ENCODE peak calls at places on chromosomes 1 and 21, in nine cellular contexts. One of them, this sample, is unnamed.

GRCh38 chr1:219927298-219927955 is 930 bp downstream of the SLC30A10 start:
- DNase-seq in CD8-positive, alpha-beta T cell: no peak
- DNase-seq in epithelial cell of proximal tubule: no peak
- DNase-seq in WTC11: no peak
- DNase-seq in fibroblast of lung: no peak
- DNase-seq in GM13977: peak
- DNase-seq in gastrocnemius medialis: no peak
- DNase-seq in left ventricle myocardium inferior: no peak
- DNase-seq in tibial nerve: no peak
- DNase-seq in this sample: no peak

GRCh38 chr1:29912413-29912812 is 676.1 kb downstream of the PTPRU start:
- DNase-seq in CD8-positive, alpha-beta T cell: no peak
- DNase-seq in epithelial cell of proximal tubule: no peak
- DNase-seq in WTC11: no peak
- DNase-seq in fibroblast of lung: peak
- DNase-seq in GM13977: no peak
- DNase-seq in gastrocnemius medialis: no peak
- DNase-seq in left ventricle myocardium inferior: no peak
- DNase-seq in tibial nerve: no peak
- DNase-seq in this sample: no peak

GRCh38 chr21:41068411-41069304 is 99.3 kb upstream of the BACE2 start:
- DNase-seq in CD8-positive, alpha-beta T cell: peak
- DNase-seq in epithelial cell of proximal tubule: no peak
- DNase-seq in WTC11: peak
- DNase-seq in fibroblast of lung: peak
- DNase-seq in GM13977: peak
- DNase-seq in gastrocnemius medialis: peak
- DNase-seq in left ventricle myocardium inferior: peak
- DNase-seq in tibial nerve: peak
- DNase-seq in this sample: peak

GRCh38 chr1:6162341-6162740 is 17.8 kb downstream of the CHD5 start:
- DNase-seq in CD8-positive, alpha-beta T cell: no peak
- DNase-seq in epithelial cell of proximal tubule: no peak
- DNase-seq in WTC11: no peak
- DNase-seq in fibroblast of lung: no peak
- DNase-seq in GM13977: no peak
- DNase-seq in gastrocnemius medialis: no peak
- DNase-seq in left ventricle myocardium inferior: no peak
- DNase-seq in tibial nerve: no peak
- DNase-seq in this sample: no peak

GRCh38 chr1:243495032-243495431 is 239.2 kb downstream of the SDCCAG8 start:
- DNase-seq in CD8-positive, alpha-beta T cell: no peak
- DNase-seq in epithelial cell of proximal tubule: no peak
- DNase-seq in WTC11: no peak
- DNase-seq in fibroblast of lung: no peak
- DNase-seq in GM13977: peak
- DNase-seq in gastrocnemius medialis: no peak
- DNase-seq in left ventricle myocardium inferior: no peak
- DNase-seq in tibial nerve: no peak
- DNase-seq in this sample: peak

GRCh38 chr1:34131396-34132160 is 33.5 kb downstream of the CSMD2 start:
- DNase-seq in CD8-positive, alpha-beta T cell: no peak
- DNase-seq in epithelial cell of proximal tubule: no peak
- DNase-seq in WTC11: no peak
- DNase-seq in fibroblast of lung: no peak
- DNase-seq in GM13977: no peak
- DNase-seq in gastrocnemius medialis: no peak
- DNase-seq in left ventricle myocardium inferior: no peak
- DNase-seq in tibial nerve: no peak
- DNase-seq in this sample: no peak

GRCh38 chr1:63557365-63557987 is 34.2 kb downstream of the EFCAB7 start:
- DNase-seq in CD8-positive, alpha-beta T cell: no peak
- DNase-seq in epithelial cell of proximal tubule: no peak
- DNase-seq in WTC11: peak
- DNase-seq in fibroblast of lung: peak
- DNase-seq in GM13977: peak
- DNase-seq in gastrocnemius medialis: no peak
- DNase-seq in left ventricle myocardium inferior: no peak
- DNase-seq in tibial nerve: no peak
- DNase-seq in this sample: no peak

GRCh38 chr1:210394281-210394798 is 65.6 kb downstream of the HHAT start:
- DNase-seq in CD8-positive, alpha-beta T cell: no peak
- DNase-seq in epithelial cell of proximal tubule: no peak
- DNase-seq in WTC11: no peak
- DNase-seq in fibroblast of lung: no peak
- DNase-seq in GM13977: no peak
- DNase-seq in gastrocnemius medialis: no peak
- DNase-seq in left ventricle myocardium inferior: peak
- DNase-seq in tibial nerve: peak
- DNase-seq in this sample: no peak

GRCh38 chr1:9691108-9691445 is 39.5 kb downstream of the PIK3CD start:
- DNase-seq in CD8-positive, alpha-beta T cell: no peak
- DNase-seq in epithelial cell of proximal tubule: no peak
- DNase-seq in WTC11: no peak
- DNase-seq in fibroblast of lung: no peak
- DNase-seq in GM13977: no peak
- DNase-seq in gastrocnemius medialis: no peak
- DNase-seq in left ventricle myocardium inferior: no peak
- DNase-seq in tibial nerve: no peak
- DNase-seq in this sample: no peak

GRCh38 chr1:51736702-51737101 is 119.8 kb downstream of the OSBPL9 start:
- DNase-seq in CD8-positive, alpha-beta T cell: no peak
- DNase-seq in epithelial cell of proximal tubule: peak
- DNase-seq in WTC11: no peak
- DNase-seq in fibroblast of lung: peak
- DNase-seq in GM13977: no peak
- DNase-seq in gastrocnemius medialis: peak
- DNase-seq in left ventricle myocardium inferior: no peak
- DNase-seq in tibial nerve: peak
- DNase-seq in this sample: no peak

GRCh38 chr1:192954705-192955265 is 104.4 kb downstream of the UCHL5 start:
- DNase-seq in CD8-positive, alpha-beta T cell: no peak
- DNase-seq in epithelial cell of proximal tubule: no peak
- DNase-seq in WTC11: no peak
- DNase-seq in fibroblast of lung: peak
- DNase-seq in GM13977: no peak
- DNase-seq in gastrocnemius medialis: no peak
- DNase-seq in left ventricle myocardium inferior: no peak
- DNase-seq in tibial nerve: no peak
- DNase-seq in this sample: no peak

GRCh38 chr1:95086949-95087533 is 14.3 kb upstream of the ALG14 start:
- DNase-seq in CD8-positive, alpha-beta T cell: no peak
- DNase-seq in epithelial cell of proximal tubule: peak
- DNase-seq in WTC11: no peak
- DNase-seq in fibroblast of lung: peak
- DNase-seq in GM13977: no peak
- DNase-seq in gastrocnemius medialis: peak
- DNase-seq in left ventricle myocardium inferior: no peak
- DNase-seq in tibial nerve: peak
- DNase-seq in this sample: no peak

GRCh38 chr1:163361123-163361934 is 39.6 kb downstream of the NUF2 start:
- DNase-seq in CD8-positive, alpha-beta T cell: no peak
- DNase-seq in epithelial cell of proximal tubule: no peak
- DNase-seq in WTC11: peak
- DNase-seq in fibroblast of lung: peak
- DNase-seq in GM13977: peak
- DNase-seq in gastrocnemius medialis: no peak
- DNase-seq in left ventricle myocardium inferior: no peak
- DNase-seq in tibial nerve: no peak
- DNase-seq in this sample: no peak

GRCh38 chr1:231338270-231339128 is at the start of gene SPRTN:
- DNase-seq in CD8-positive, alpha-beta T cell: no peak
- DNase-seq in epithelial cell of proximal tubule: no peak
- DNase-seq in WTC11: peak
- DNase-seq in fibroblast of lung: peak
- DNase-seq in GM13977: peak
- DNase-seq in gastrocnemius medialis: no peak
- DNase-seq in left ventricle myocardium inferior: no peak
- DNase-seq in tibial nerve: peak
- DNase-seq in this sample: no peak

GRCh38 chr1:32798191-32798590 is 19.0 kb downstream of the YARS1 start:
- DNase-seq in CD8-positive, alpha-beta T cell: no peak
- DNase-seq in epithelial cell of proximal tubule: no peak
- DNase-seq in WTC11: no peak
- DNase-seq in fibroblast of lung: no peak
- DNase-seq in GM13977: no peak
- DNase-seq in gastrocnemius medialis: no peak
- DNase-seq in left ventricle myocardium inferior: no peak
- DNase-seq in tibial nerve: no peak
- DNase-seq in this sample: no peak

GRCh38 chr1:12505176-12505575 is 112.8 kb downstream of the DHRS3 start:
- DNase-seq in CD8-positive, alpha-beta T cell: no peak
- DNase-seq in epithelial cell of proximal tubule: no peak
- DNase-seq in WTC11: no peak
- DNase-seq in fibroblast of lung: no peak
- DNase-seq in GM13977: no peak
- DNase-seq in gastrocnemius medialis: no peak
- DNase-seq in left ventricle myocardium inferior: no peak
- DNase-seq in tibial nerve: no peak
- DNase-seq in this sample: no peak

GRCh38 chr1:145886811-145887210 is 1.1 kb upstream of the ANKRD35 start:
- DNase-seq in CD8-positive, alpha-beta T cell: no peak
- DNase-seq in epithelial cell of proximal tubule: no peak
- DNase-seq in WTC11: no peak
- DNase-seq in fibroblast of lung: no peak
- DNase-seq in GM13977: no peak
- DNase-seq in gastrocnemius medialis: no peak
- DNase-seq in left ventricle myocardium inferior: no peak
- DNase-seq in tibial nerve: no peak
- DNase-seq in this sample: no peak

GRCh38 chr1:40162791-40163441 is 1.7 kb downstream of the RLF start:
- DNase-seq in CD8-positive, alpha-beta T cell: no peak
- DNase-seq in epithelial cell of proximal tubule: no peak
- DNase-seq in WTC11: no peak
- DNase-seq in fibroblast of lung: no peak
- DNase-seq in GM13977: peak
- DNase-seq in gastrocnemius medialis: no peak
- DNase-seq in left ventricle myocardium inferior: no peak
- DNase-seq in tibial nerve: no peak
- DNase-seq in this sample: no peak

GRCh38 chr1:68624233-68624632 is 127.4 kb upstream of the DEPDC1 start:
- DNase-seq in CD8-positive, alpha-beta T cell: no peak
- DNase-seq in epithelial cell of proximal tubule: peak
- DNase-seq in WTC11: no peak
- DNase-seq in fibroblast of lung: peak
- DNase-seq in GM13977: no peak
- DNase-seq in gastrocnemius medialis: no peak
- DNase-seq in left ventricle myocardium inferior: no peak
- DNase-seq in tibial nerve: no peak
- DNase-seq in this sample: no peak

GRCh38 chr1:38839363-38839762 is 20.2 kb downstream of the RRAGC start:
- DNase-seq in CD8-positive, alpha-beta T cell: no peak
- DNase-seq in epithelial cell of proximal tubule: no peak
- DNase-seq in WTC11: no peak
- DNase-seq in fibroblast of lung: no peak
- DNase-seq in GM13977: no peak
- DNase-seq in gastrocnemius medialis: no peak
- DNase-seq in left ventricle myocardium inferior: peak
- DNase-seq in tibial nerve: no peak
- DNase-seq in this sample: no peak

GRCh38 chr21:38333290-38334272 is 76.8 kb downstream of the KCNJ15 start:
- DNase-seq in CD8-positive, alpha-beta T cell: no peak
- DNase-seq in epithelial cell of proximal tubule: no peak
- DNase-seq in WTC11: no peak
- DNase-seq in fibroblast of lung: peak
- DNase-seq in GM13977: peak
- DNase-seq in gastrocnemius medialis: no peak
- DNase-seq in left ventricle myocardium inferior: peak
- DNase-seq in tibial nerve: no peak
- DNase-seq in this sample: no peak
- TF ChIP-seq CTCF in CD8-positive, alpha-beta T cell: no peak
- TF ChIP-seq CTCF in epithelial cell of proximal tubule: peak
- TF ChIP-seq CTCF in WTC11: no peak
- TF ChIP-seq CTCF in fibroblast of lung: peak
- TF ChIP-seq CTCF in GM13977: peak
- TF ChIP-seq CTCF in gastrocnemius medialis: no peak
- TF ChIP-seq CTCF in left ventricle myocardium inferior: peak
- TF ChIP-seq CTCF in tibial nerve: no peak
- TF ChIP-seq CTCF in this sample: no peak

DNA sequence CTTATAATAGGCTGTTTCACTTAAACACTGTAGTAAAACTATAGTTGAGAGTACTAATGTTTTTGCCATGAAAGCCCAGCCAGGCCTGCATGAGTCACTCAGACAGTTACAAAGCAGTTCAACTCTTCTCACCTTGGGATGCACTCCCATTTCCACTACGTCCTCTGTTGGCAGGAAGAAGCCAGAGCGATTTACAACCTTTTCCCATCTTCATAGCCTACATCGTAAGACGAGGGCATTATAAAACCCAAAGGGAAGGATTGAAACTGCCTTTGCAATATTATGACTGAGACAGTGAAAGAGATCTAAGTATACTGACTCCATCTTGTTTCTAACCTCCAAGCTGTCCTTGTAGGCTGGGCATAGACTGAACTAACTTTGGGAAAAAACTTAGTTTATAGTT is 71.8 kb upstream of the CSF1 start:
- DNase-seq in CD8-positive, alpha-beta T cell: no peak
- DNase-seq in epithelial cell of proximal tubule: no peak
- DNase-seq in WTC11: no peak
- DNase-seq in fibroblast of lung: peak
- DNase-seq in GM13977: no peak
- DNase-seq in gastrocnemius medialis: no peak
- DNase-seq in left ventricle myocardium inferior: no peak
- DNase-seq in tibial nerve: no peak
- DNase-seq in this sample: no peak
- TF ChIP-seq CTCF in CD8-positive, alpha-beta T cell: no peak
- TF ChIP-seq CTCF in epithelial cell of proximal tubule: peak
- TF ChIP-seq CTCF in WTC11: no peak
- TF ChIP-seq CTCF in fibroblast of lung: no peak
- TF ChIP-seq CTCF in GM13977: no peak
- TF ChIP-seq CTCF in gastrocnemius medialis: no peak
- TF ChIP-seq CTCF in left ventricle myocardium inferior: no peak
- TF ChIP-seq CTCF in tibial nerve: no peak
- TF ChIP-seq CTCF in this sample: no peak

GRCh38 chr1:236575523-236575922 is 28.8 kb downstream of the HEATR1 start:
- DNase-seq in CD8-positive, alpha-beta T cell: no peak
- DNase-seq in epithelial cell of proximal tubule: no peak
- DNase-seq in WTC11: no peak
- DNase-seq in fibroblast of lung: no peak
- DNase-seq in GM13977: no peak
- DNase-seq in gastrocnemius medialis: no peak
- DNase-seq in left ventricle myocardium inferior: no peak
- DNase-seq in tibial nerve: no peak
- DNase-seq in this sample: no peak
- TF ChIP-seq CTCF in CD8-positive, alpha-beta T cell: no peak
- TF ChIP-seq CTCF in epithelial cell of proximal tubule: no peak
- TF ChIP-seq CTCF in WTC11: no peak
- TF ChIP-seq CTCF in fibroblast of lung: no peak
- TF ChIP-seq CTCF in GM13977: no peak
- TF ChIP-seq CTCF in gastrocnemius medialis: no peak
- TF ChIP-seq CTCF in left ventricle myocardium inferior: no peak
- TF ChIP-seq CTCF in tibial nerve: no peak
- TF ChIP-seq CTCF in this sample: no peak

DNA sequence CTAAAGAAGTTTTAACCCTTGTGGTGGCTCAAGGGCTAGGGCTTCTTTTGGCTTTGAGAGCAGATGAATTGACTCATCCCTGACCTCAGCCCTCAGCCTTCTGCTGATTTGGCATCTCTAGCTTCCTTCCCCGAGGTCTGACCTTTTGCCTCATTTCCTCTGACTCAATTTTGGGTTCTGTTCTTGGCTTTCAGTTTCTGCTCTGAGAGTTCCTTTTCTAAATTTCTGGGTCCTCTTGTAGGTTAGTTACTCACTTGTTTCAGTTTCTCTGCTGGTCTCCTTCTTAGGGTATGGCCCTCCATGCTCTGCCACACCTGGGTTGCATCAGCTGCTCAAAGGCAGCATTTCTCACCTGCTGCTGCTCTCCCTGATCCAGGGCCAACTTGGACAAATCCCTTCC is 19.4 kb downstream of the PDE4B start:
- DNase-seq in CD8-positive, alpha-beta T cell: no peak
- DNase-seq in epithelial cell of proximal tubule: peak
- DNase-seq in WTC11: no peak
- DNase-seq in fibroblast of lung: peak
- DNase-seq in GM13977: peak
- DNase-seq in gastrocnemius medialis: no peak
- DNase-seq in left ventricle myocardium inferior: peak
- DNase-seq in tibial nerve: peak
- DNase-seq in this sample: no peak
- TF ChIP-seq CTCF in CD8-positive, alpha-beta T cell: no peak
- TF ChIP-seq CTCF in epithelial cell of proximal tubule: no peak
- TF ChIP-seq CTCF in WTC11: no peak
- TF ChIP-seq CTCF in fibroblast of lung: no peak
- TF ChIP-seq CTCF in GM13977: no peak
- TF ChIP-seq CTCF in gastrocnemius medialis: no peak
- TF ChIP-seq CTCF in left ventricle myocardium inferior: no peak
- TF ChIP-seq CTCF in tibial nerve: no peak
- TF ChIP-seq CTCF in this sample: no peak

This sample was measured in psoas muscle.